ENCODE peak calls at places on chromosomes 2 and 18, in four cellular contexts. Q is ELR, A is uterus, L is A549. F is an unnamed sample.

GRCh38 chr2:111702119-111702808 is 181.7 kb downstream of the ANAPC1 start:
- DNase-seq in Q (peak; percentile 76), A (no peak), L (peak; percentile 73), F (peak; percentile 30)

GRCh38 chr2:158179660-158180059 is 78.0 kb downstream of the UPP2 start:
- DNase-seq in Q (peak; percentile 49), A (no peak), L (peak; percentile 18), F (no peak)

GRCh38 chr18:77080283-77080682 is 52.3 kb downstream of the MBP start:
- DNase-seq in Q (no peak), A (no peak), L (no peak), F (no peak)

GRCh38 chr2:137706786-137707613 is 257.3 kb upstream of the HNMT start:
- DNase-seq in Q (no peak), A (no peak), L (no peak), F (peak; percentile 54)

GRCh38 chr18:78758496-78758895 is 221.1 kb upstream of the SALL3 start:
- DNase-seq in Q (no peak), A (no peak), L (no peak), F (no peak)

GRCh38 chr2:218513676-218514075 is 54.5 kb downstream of the USP37 start:
- DNase-seq in Q (no peak), A (no peak), L (no peak), F (no peak)

GRCh38 chr18:31576670-31577069 is 15.0 kb upstream of the TTR start:
- DNase-seq in Q (no peak), A (no peak), L (no peak), F (no peak)

GRCh38 chr2:230347659-230348305 is 20.8 kb downstream of the SP140L start:
- DNase-seq in Q (peak; percentile 30), A (no peak), L (no peak), F (no peak)

GRCh38 chr2:128781166-128781887 is 462.7 kb upstream of the HS6ST1 start:
- DNase-seq in Q (no peak), A (no peak), L (no peak), F (no peak)

GRCh38 chr2:188291142-188291616 is 495 bp upstream of the GULP1 start:
- DNase-seq in Q (peak; percentile 44), A (no peak), L (peak; percentile 54), F (no peak)

GRCh38 chr18:26771524-26771923 is 94.0 kb downstream of the AQP4 start:
- DNase-seq in Q (peak; percentile 17), A (no peak), L (peak; percentile 17), F (no peak)

GRCh38 chr2:129877795-129878775 is 101.4 kb upstream of the RAB6C start:
- DNase-seq in Q (peak; percentile 1), A (peak; percentile 70), L (peak; percentile 27), F (no peak)

GRCh38 chr2:129935118-129935517 is 44.3 kb upstream of the RAB6C start:
- DNase-seq in Q (no peak), A (no peak), L (no peak), F (no peak)

GRCh38 chr2:46657042-46657504 is 177.7 kb downstream of the TMEM247 start:
- DNase-seq in Q (peak; percentile 72), A (peak; percentile 81), L (peak; percentile 73), F (no peak)

GRCh38 chr2:16138811-16139662 is 198.7 kb downstream of the MYCN start:
- DNase-seq in Q (no peak), A (no peak), L (no peak), F (no peak)

GRCh38 chr2:128605931-128606330 is 287.3 kb upstream of the HS6ST1 start:
- DNase-seq in Q (no peak), A (no peak), L (no peak), F (no peak)

GRCh38 chr2:100924520-100925451 is 77.3 kb upstream of the RPL31 start:
- DNase-seq in Q (peak; percentile 87), A (peak; percentile 36), L (no peak), F (no peak)

GRCh38 chr2:178863856-178864620 is 56.8 kb upstream of the TTN start:
- DNase-seq in Q (peak; percentile 88), A (peak; percentile 45), L (no peak), F (no peak)

GRCh38 chr2:71306762-71307161 is 24.8 kb upstream of the ZNF638 start:
- DNase-seq in Q (peak; percentile 30), A (no peak), L (no peak), F (no peak)

GRCh38 chr18:31185551-31185950 is 22.9 kb upstream of the DSC1 start:
- DNase-seq in Q (peak; percentile 13), A (no peak), L (peak; percentile 35), F (no peak)

GRCh38 chr2:162252147-162252546 is 8.9 kb upstream of the FAP start:
- DNase-seq in Q (no peak), A (no peak), L (no peak), F (no peak)

GRCh38 chr2:79952561-79952960 is 352.0 kb downstream of the LRRTM1 start:
- DNase-seq in Q (no peak), A (no peak), L (no peak), F (no peak)

GRCh38 chr2:9991829-9992273 is 40.4 kb downstream of the GRHL1 start:
- DNase-seq in Q (no peak), A (no peak), L (no peak), F (no peak)

GRCh38 chr2:240225116-240225515 is 84.7 kb upstream of the OTOS start:
- DNase-seq in Q (no peak), A (no peak), L (no peak), F (no peak)

GRCh38 chr2:226758886-226759660 is 40.5 kb downstream of the IRS1 start:
- DNase-seq in Q (peak; percentile 79), A (peak; percentile 51), L (no peak), F (no peak)